ENCODE peak calls at places on chromosomes 2 and 18, in five cellular contexts. B, C, I, Y and V are unnamed samples.
A peak's percentile ranks its signal among the peaks of the same experiment; 100 is the strongest.

GRCh38 chr2:111896576-111896975 is 1.8 kb upstream of the MERTK start:
- DNase-seq in C (no peak), B (no peak), I (no peak), Y (no peak), V (no peak)

GRCh38 chr2:85843543-85843942 is 45.2 kb downstream of the ST3GAL5 start:
- DNase-seq in Y (no peak), I (no peak), B (peak; percentile 73), C (peak; percentile 25), V (peak; percentile 40)

GRCh38 chr2:101496279-101496678 is 21.4 kb upstream of the RFX8 start:
- DNase-seq in Y (no peak), B (no peak), I (no peak), C (peak; percentile 62), V (no peak)

GRCh38 chr2:75035444-75036353 is 77.3 kb downstream of the POLE4 start:
- DNase-seq in C (no peak), Y (no peak), I (no peak), B (no peak), V (no peak)

GRCh38 chr2:121415727-121416126 is 115.0 kb upstream of the RNU4ATAC start:
- DNase-seq in C (no peak), B (no peak), I (no peak), Y (no peak), V (no peak)

GRCh38 chr2:37829202-37829601 is 95.9 kb upstream of the RMDN2 start:
- DNase-seq in C (no peak), I (no peak), Y (no peak), B (no peak), V (no peak)

GRCh38 chr2:164351536-164351935 is 269.7 kb downstream of the GRB14 start:
- DNase-seq in B (no peak), I (no peak), Y (no peak), C (no peak), V (no peak)

GRCh38 chr2:45331034-45331786 is 279.9 kb downstream of the SRBD1 start:
- DNase-seq in Y (no peak), I (peak; percentile 53), B (no peak), C (no peak), V (no peak)

GRCh38 chr2:102147935-102148334 is 5.4 kb downstream of the IL1R1 start:
- DNase-seq in Y (no peak), B (no peak), I (no peak), C (no peak), V (no peak)

GRCh38 chr2:172285010-172285621 is 142.3 kb upstream of the ITGA6 start:
- DNase-seq in B (no peak), C (no peak), Y (no peak), I (no peak), V (peak; percentile 35)

GRCh38 chr2:117982376-117983033 is 31.4 kb downstream of the CCDC93 start:
- DNase-seq in C (no peak), B (peak; percentile 21), I (peak; percentile 15), Y (no peak), V (no peak)

GRCh38 chr2:15580451-15580850 is 11.2 kb upstream of the DDX1 start:
- DNase-seq in B (no peak), Y (no peak), C (no peak), I (no peak), V (no peak)

GRCh38 chr18:61975526-61976326 is 82.9 kb upstream of the RNF152 start:
- DNase-seq in I (no peak), Y (no peak), C (no peak), B (no peak), V (no peak)

GRCh38 chr2:109031481-109032228 is 42.6 kb upstream of the EDAR start:
- DNase-seq in B (peak; percentile 52), I (peak; percentile 21), C (peak; percentile 63), Y (no peak), V (peak; percentile 60)

GRCh38 chr18:12837747-12838146 is 46.3 kb downstream of the PTPN2 start:
- DNase-seq in I (no peak), B (no peak), C (no peak), Y (no peak), V (no peak)

GRCh38 chr2:232854082-232854481 is 16.0 kb upstream of the SNORC start:
- DNase-seq in C (no peak), B (peak; percentile 17), I (no peak), Y (no peak), V (no peak)

GRCh38 chr2:19819097-19820065 is 82.4 kb downstream of the TTC32 start:
- DNase-seq in Y (no peak), B (no peak), C (no peak), I (no peak), V (no peak)

GRCh38 chr2:238286987-238287386 is 1.4 kb downstream of the PER2 start:
- DNase-seq in C (no peak), B (no peak), I (no peak), Y (no peak), V (no peak)

GRCh38 chr2:98333922-98334321 is 12.3 kb upstream of the CNGA3 start:
- DNase-seq in Y (no peak), C (no peak), B (no peak), I (no peak), V (no peak)

GRCh38 chr2:106516864-106517263 is 29.7 kb downstream of the CD8B2 start:
- DNase-seq in I (no peak), C (no peak), B (no peak), Y (no peak), V (no peak)

GRCh38 chr2:237465515-237466227 is 21.4 kb upstream of the MLPH start:
- DNase-seq in I (no peak), C (no peak), B (no peak), Y (no peak), V (no peak)

GRCh38 chr2:6823111-6823510 is 42.6 kb downstream of the CMPK2 start:
- DNase-seq in B (no peak), C (no peak), Y (no peak), I (no peak), V (no peak)

GRCh38 chr2:131039908-131040660 is 53.2 kb downstream of the FAM168B start:
- DNase-seq in C (no peak), B (no peak), Y (no peak), I (no peak), V (no peak)

GRCh38 chr18:55968550-55968949 is 380.6 kb upstream of the TCF4 start:
- DNase-seq in I (no peak), Y (no peak), C (no peak), B (peak; percentile 15), V (no peak)
- TF ChIP-seq FOXM1 in I (no peak), Y (no peak), C (no peak), B (no peak), V (no peak)

DNA sequence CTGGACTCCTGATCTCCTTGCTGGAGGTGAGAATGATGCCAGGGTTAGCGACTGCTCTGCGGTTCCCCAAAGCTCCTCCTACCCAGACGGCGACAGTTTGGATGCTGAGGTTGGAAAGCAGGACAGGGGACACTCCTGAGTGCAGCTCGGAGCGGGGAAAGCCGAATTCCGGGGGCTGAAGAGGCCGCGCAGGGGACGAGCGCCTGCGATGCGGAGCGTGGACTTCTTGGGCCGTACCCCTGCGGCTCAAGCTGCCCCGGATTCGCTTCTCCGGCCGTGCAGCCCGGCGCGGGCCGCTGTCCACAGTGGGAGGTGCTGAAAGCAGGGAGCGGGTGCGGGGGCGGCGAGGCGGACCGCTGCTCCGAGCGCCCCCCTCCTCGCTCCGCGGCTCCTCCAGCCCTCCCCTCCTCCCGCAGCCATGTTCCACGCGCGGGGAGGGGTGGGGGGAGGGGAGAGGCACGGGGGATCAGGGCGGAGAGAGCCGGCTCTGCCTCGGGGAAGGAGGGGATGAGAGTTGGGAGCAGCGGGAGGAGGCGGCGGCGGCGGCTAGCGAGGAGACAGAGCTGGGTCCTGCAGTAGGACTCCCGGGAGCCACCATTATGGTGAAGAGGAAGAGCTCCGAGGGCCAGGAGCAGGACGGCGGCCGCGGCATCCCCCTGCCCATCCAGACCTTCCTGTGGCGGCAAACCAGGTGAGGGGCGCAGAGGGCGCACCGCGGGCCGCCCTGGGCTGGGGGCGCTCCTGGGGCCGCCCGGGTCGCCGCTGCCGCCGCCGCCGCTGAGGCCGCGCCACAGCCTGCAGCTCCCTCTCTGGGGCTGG is at the start of gene UNC80:
- DNase-seq in I (peak; percentile 17), B (peak; percentile 40), Y (no peak), C (peak; percentile 95), V (peak; percentile 80)
- TF ChIP-seq FOXM1 in I (peak; percentile 81), B (no peak), Y (no peak), C (no peak), V (no peak)

GRCh38 chr2:30710461-30710860 is 96.8 kb downstream of the CAPN13 start:
- DNase-seq in B (no peak), C (no peak), I (no peak), Y (no peak), V (no peak)

GRCh38 chr2:30710016-30710415 is 97.2 kb downstream of the CAPN13 start:
- DNase-seq in B (no peak), Y (no peak), I (no peak), C (no peak), V (no peak)

GRCh38 chr2:30709516-30709915 is 97.7 kb downstream of the CAPN13 start:
- DNase-seq in Y (no peak), B (no peak), I (no peak), C (no peak), V (no peak)

GRCh38 chr2:30707304-30707903 is 99.8 kb downstream of the CAPN13 start:
- DNase-seq in Y (no peak), I (no peak), B (no peak), C (no peak), V (no peak)

DNA sequence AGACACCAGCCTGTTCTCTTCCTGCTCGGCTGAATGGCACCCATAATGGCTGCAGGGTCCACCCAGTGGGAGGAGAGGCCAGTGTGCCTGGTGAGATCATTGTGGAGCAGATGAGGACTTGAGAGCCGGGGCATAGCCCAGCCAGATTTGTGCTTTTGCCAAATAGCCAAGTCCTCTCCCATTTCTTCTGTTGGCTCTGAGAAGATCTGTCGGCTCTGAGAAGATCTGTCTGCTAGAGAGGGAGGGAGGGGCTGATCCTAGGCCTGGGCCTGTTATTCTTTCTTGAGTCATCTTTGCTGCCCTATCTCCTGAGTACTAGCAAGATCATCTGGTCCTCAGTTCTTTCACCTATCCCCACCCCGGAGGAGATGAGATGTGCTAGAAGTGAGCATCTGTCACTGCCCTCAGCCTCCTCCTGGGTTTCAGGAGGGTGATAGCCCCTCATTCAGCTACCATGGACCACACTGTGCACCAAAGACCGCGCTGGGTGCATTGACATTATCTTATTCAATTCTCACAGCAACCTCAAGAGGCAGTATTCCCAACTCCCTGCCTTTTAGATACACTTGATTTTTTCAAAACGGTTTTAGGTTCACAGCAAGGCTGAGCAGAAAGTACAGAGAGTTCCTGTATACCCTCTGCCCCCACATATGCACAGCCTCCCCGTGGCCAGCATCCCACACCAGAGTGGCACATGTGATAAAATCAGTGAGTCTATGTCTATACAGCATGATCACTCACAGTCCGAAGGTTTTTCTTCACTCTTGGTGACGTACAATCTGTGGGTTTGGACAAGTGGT is 98.6 kb downstream of the CAPN13 start:
- DNase-seq in I (no peak), Y (no peak), C (no peak), B (peak; percentile 21), V (no peak)
- TF ChIP-seq FOXM1 in I (no peak), Y (no peak), C (no peak), B (no peak), V (no peak)

GRCh38 chr18:23226930-23227728 is 91.8 kb downstream of the CABLES1 start:
- DNase-seq in B (no peak), Y (no peak), I (no peak), C (no peak), V (no peak)

GRCh38 chr18:23229472-23229871 is 94.2 kb downstream of the CABLES1 start:
- DNase-seq in Y (no peak), C (no peak), I (no peak), B (no peak), V (no peak)

GRCh38 chr18:23226386-23226785 is 91.1 kb downstream of the CABLES1 start:
- DNase-seq in Y (no peak), C (no peak), I (no peak), B (no peak), V (no peak)

GRCh38 chr18:23228102-23229051 is 93.1 kb downstream of the CABLES1 start:
- DNase-seq in I (no peak), C (no peak), Y (peak; percentile 82), B (no peak), V (no peak)

GRCh38 chr18:23227729-23228075 is 92.4 kb downstream of the CABLES1 start:
- DNase-seq in B (no peak), I (peak; percentile 32), Y (no peak), C (no peak), V (no peak)
- TF ChIP-seq FOXM1 in B (no peak), I (no peak), Y (no peak), C (no peak), V (no peak)